ENCODE peak calls at places on chromosomes 4 and X, in nine cellular contexts. One of them, this sample, is unnamed.

GRCh38 chrX:1657367-1658082 is 42.7 kb downstream of the ASMT start:
- DNase-seq in GM23338: no peak
- DNase-seq in transverse colon: peak
- DNase-seq in left lung: no peak
- DNase-seq in adrenal gland: no peak
- DNase-seq in cardiac muscle cell: peak
- DNase-seq in mammary epithelial cell: peak
- DNase-seq in heart left ventricle: no peak
- DNase-seq in heart right ventricle: no peak
- DNase-seq in this sample: no peak

GRCh38 chr4:39045791-39046221 is 13.6 kb upstream of the TMEM156 start:
- DNase-seq in GM23338: no peak
- DNase-seq in adrenal gland: no peak
- DNase-seq in left lung: no peak
- DNase-seq in heart left ventricle: no peak
- DNase-seq in cardiac muscle cell: no peak
- DNase-seq in mammary epithelial cell: no peak
- DNase-seq in heart right ventricle: no peak
- DNase-seq in transverse colon: no peak
- DNase-seq in this sample: no peak

GRCh38 chr4:160136021-160136420 is 1033.1 kb downstream of the RAPGEF2 start:
- DNase-seq in heart right ventricle: no peak
- DNase-seq in GM23338: no peak
- DNase-seq in adrenal gland: no peak
- DNase-seq in cardiac muscle cell: no peak
- DNase-seq in transverse colon: no peak
- DNase-seq in left lung: no peak
- DNase-seq in heart left ventricle: no peak
- DNase-seq in mammary epithelial cell: peak
- DNase-seq in this sample: no peak

GRCh38 chr4:111960241-111960667 is 185.0 kb upstream of the FAM241A start:
- DNase-seq in mammary epithelial cell: peak
- DNase-seq in adrenal gland: no peak
- DNase-seq in heart right ventricle: no peak
- DNase-seq in GM23338: no peak
- DNase-seq in cardiac muscle cell: no peak
- DNase-seq in heart left ventricle: no peak
- DNase-seq in transverse colon: no peak
- DNase-seq in left lung: no peak
- DNase-seq in this sample: no peak

GRCh38 chr4:149706942-149707341 is 108.7 kb downstream of the IQCM start:
- DNase-seq in heart right ventricle: no peak
- DNase-seq in heart left ventricle: no peak
- DNase-seq in GM23338: no peak
- DNase-seq in cardiac muscle cell: no peak
- DNase-seq in mammary epithelial cell: no peak
- DNase-seq in adrenal gland: no peak
- DNase-seq in transverse colon: no peak
- DNase-seq in left lung: no peak
- DNase-seq in this sample: no peak

GRCh38 chr4:110970642-110971041 is 347.8 kb upstream of the PITX2 start:
- DNase-seq in GM23338: peak
- DNase-seq in heart right ventricle: no peak
- DNase-seq in cardiac muscle cell: peak
- DNase-seq in transverse colon: peak
- DNase-seq in left lung: no peak
- DNase-seq in mammary epithelial cell: peak
- DNase-seq in adrenal gland: peak
- DNase-seq in heart left ventricle: no peak
- DNase-seq in this sample: no peak

GRCh38 chr4:15754323-15754722 is 23.8 kb upstream of the CD38 start:
- DNase-seq in cardiac muscle cell: no peak
- DNase-seq in heart left ventricle: no peak
- DNase-seq in GM23338: no peak
- DNase-seq in heart right ventricle: no peak
- DNase-seq in left lung: no peak
- DNase-seq in mammary epithelial cell: no peak
- DNase-seq in adrenal gland: no peak
- DNase-seq in transverse colon: no peak
- DNase-seq in this sample: no peak

GRCh38 chr4:4430492-4431195 is 43.7 kb downstream of the NSG1 start:
- DNase-seq in GM23338: peak
- DNase-seq in mammary epithelial cell: peak
- DNase-seq in adrenal gland: no peak
- DNase-seq in heart right ventricle: no peak
- DNase-seq in transverse colon: no peak
- DNase-seq in left lung: no peak
- DNase-seq in heart left ventricle: no peak
- DNase-seq in cardiac muscle cell: peak
- DNase-seq in this sample: peak

GRCh38 chrX:9704876-9705465 is 60.7 kb downstream of the GPR143 start:
- DNase-seq in adrenal gland: no peak
- DNase-seq in mammary epithelial cell: no peak
- DNase-seq in heart right ventricle: no peak
- DNase-seq in cardiac muscle cell: no peak
- DNase-seq in transverse colon: no peak
- DNase-seq in heart left ventricle: no peak
- DNase-seq in left lung: no peak
- DNase-seq in GM23338: no peak
- DNase-seq in this sample: no peak

GRCh38 chr4:94365304-94365703 is 22.7 kb upstream of the HPGDS start:
- DNase-seq in heart left ventricle: no peak
- DNase-seq in adrenal gland: no peak
- DNase-seq in GM23338: no peak
- DNase-seq in heart right ventricle: no peak
- DNase-seq in mammary epithelial cell: no peak
- DNase-seq in left lung: no peak
- DNase-seq in transverse colon: no peak
- DNase-seq in cardiac muscle cell: no peak
- DNase-seq in this sample: no peak

GRCh38 chr4:162163892-162164759 is at the start of gene FSTL5:
- DNase-seq in GM23338: peak
- DNase-seq in cardiac muscle cell: peak
- DNase-seq in adrenal gland: peak
- DNase-seq in heart left ventricle: peak
- DNase-seq in left lung: peak
- DNase-seq in heart right ventricle: peak
- DNase-seq in mammary epithelial cell: peak
- DNase-seq in transverse colon: peak
- DNase-seq in this sample: no peak

DNA sequence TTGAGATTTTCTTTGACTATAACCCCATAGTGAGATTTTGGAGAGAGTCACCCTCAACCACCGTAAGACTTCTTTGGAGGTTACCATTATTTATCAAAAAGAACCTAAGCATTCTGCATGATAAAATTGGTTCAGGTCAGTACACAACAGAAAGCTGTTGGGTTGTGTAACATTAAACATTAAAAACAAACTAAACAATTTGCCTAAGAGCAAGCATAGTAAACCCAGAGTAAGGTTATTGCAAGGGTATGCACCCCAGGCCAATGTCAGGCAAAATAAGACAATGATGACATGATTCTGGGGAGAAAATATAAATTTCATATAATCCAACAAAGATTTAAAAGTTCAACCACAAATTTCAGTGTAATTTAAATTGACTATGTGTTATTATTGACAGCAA is 472.4 kb downstream of the SH2D1A start:
- DNase-seq in adrenal gland: no peak
- DNase-seq in heart left ventricle: no peak
- DNase-seq in mammary epithelial cell: no peak
- DNase-seq in left lung: no peak
- DNase-seq in cardiac muscle cell: no peak
- DNase-seq in transverse colon: no peak
- DNase-seq in GM23338: no peak
- DNase-seq in heart right ventricle: no peak
- DNase-seq in this sample: no peak
- TF ChIP-seq CTCF in adrenal gland: no peak
- TF ChIP-seq CTCF in heart left ventricle: no peak
- TF ChIP-seq CTCF in mammary epithelial cell: no peak
- TF ChIP-seq CTCF in left lung: no peak
- TF ChIP-seq CTCF in cardiac muscle cell: no peak
- TF ChIP-seq CTCF in transverse colon: no peak
- TF ChIP-seq CTCF in GM23338: no peak
- TF ChIP-seq CTCF in heart right ventricle: no peak
- TF ChIP-seq CTCF in this sample: no peak

DNA sequence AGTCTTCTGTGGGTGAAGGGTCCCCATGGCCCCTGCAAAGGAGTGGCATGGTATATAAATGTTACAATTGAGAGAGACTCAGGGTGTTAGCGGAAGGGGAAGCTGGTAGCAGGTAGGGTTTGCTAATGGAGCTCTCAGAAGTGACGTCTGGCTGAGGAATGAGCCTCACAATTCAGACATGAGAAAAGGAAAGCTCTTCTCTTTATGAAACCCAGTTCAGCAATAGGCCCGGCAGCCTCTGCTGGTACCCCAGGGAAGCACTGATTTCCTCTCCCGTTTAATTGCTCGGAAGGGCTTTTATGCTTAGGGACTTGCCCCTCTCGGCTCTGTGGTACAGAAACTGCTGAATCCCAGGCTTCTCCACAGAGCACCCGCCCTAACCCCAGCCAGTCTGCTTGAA is 19.4 kb upstream of the AFAP1 start:
- DNase-seq in transverse colon: no peak
- DNase-seq in adrenal gland: no peak
- DNase-seq in mammary epithelial cell: no peak
- DNase-seq in left lung: no peak
- DNase-seq in heart right ventricle: no peak
- DNase-seq in cardiac muscle cell: no peak
- DNase-seq in GM23338: no peak
- DNase-seq in heart left ventricle: no peak
- DNase-seq in this sample: no peak
- TF ChIP-seq CTCF in transverse colon: no peak
- TF ChIP-seq CTCF in adrenal gland: no peak
- TF ChIP-seq CTCF in mammary epithelial cell: no peak
- TF ChIP-seq CTCF in left lung: no peak
- TF ChIP-seq CTCF in heart right ventricle: no peak
- TF ChIP-seq CTCF in cardiac muscle cell: no peak
- TF ChIP-seq CTCF in GM23338: no peak
- TF ChIP-seq CTCF in heart left ventricle: no peak
- TF ChIP-seq CTCF in this sample: no peak

GRCh38 chr4:73021634-73022033 is 47.9 kb downstream of the COX18 start:
- DNase-seq in heart right ventricle: no peak
- DNase-seq in GM23338: peak
- DNase-seq in transverse colon: no peak
- DNase-seq in heart left ventricle: no peak
- DNase-seq in mammary epithelial cell: peak
- DNase-seq in left lung: no peak
- DNase-seq in cardiac muscle cell: peak
- DNase-seq in adrenal gland: no peak
- DNase-seq in this sample: no peak
- TF ChIP-seq CTCF in heart right ventricle: no peak
- TF ChIP-seq CTCF in GM23338: peak
- TF ChIP-seq CTCF in transverse colon: no peak
- TF ChIP-seq CTCF in heart left ventricle: peak
- TF ChIP-seq CTCF in mammary epithelial cell: peak
- TF ChIP-seq CTCF in left lung: no peak
- TF ChIP-seq CTCF in cardiac muscle cell: peak
- TF ChIP-seq CTCF in adrenal gland: no peak
- TF ChIP-seq CTCF in this sample: peak

GRCh38 chrX:20372533-20372932 is 105.8 kb upstream of the RPS6KA3 start:
- DNase-seq in left lung: no peak
- DNase-seq in heart right ventricle: no peak
- DNase-seq in GM23338: no peak
- DNase-seq in transverse colon: no peak
- DNase-seq in adrenal gland: no peak
- DNase-seq in mammary epithelial cell: peak
- DNase-seq in cardiac muscle cell: no peak
- DNase-seq in heart left ventricle: no peak
- DNase-seq in this sample: no peak
- TF ChIP-seq CTCF in left lung: no peak
- TF ChIP-seq CTCF in heart right ventricle: no peak
- TF ChIP-seq CTCF in GM23338: no peak
- TF ChIP-seq CTCF in transverse colon: no peak
- TF ChIP-seq CTCF in adrenal gland: no peak
- TF ChIP-seq CTCF in mammary epithelial cell: no peak
- TF ChIP-seq CTCF in cardiac muscle cell: no peak
- TF ChIP-seq CTCF in heart left ventricle: no peak
- TF ChIP-seq CTCF in this sample: no peak

This sample was measured in osteocyte.